ENCODE peak calls at places on chromosomes 1 and 21, in seven cellular contexts. A, O, W, L, T, X and C are unnamed samples.

GRCh38 chr1:227885135-227885647 is 62.5 kb downstream of the WNT9A start:
- DNase-seq in A (no peak), O (no peak), W (no peak), L (no peak), T (no peak), X (no peak), C (peak)

GRCh38 chr1:183097438-183098051 is 74.3 kb downstream of the LAMC1 start:
- DNase-seq in A (no peak), O (no peak), W (no peak), L (no peak), T (no peak), X (no peak), C (no peak)

GRCh38 chr1:168509875-168510594 is 33.8 kb downstream of the XCL2 start:
- DNase-seq in A (no peak), O (no peak), W (no peak), L (no peak), T (peak), X (no peak), C (no peak)

GRCh38 chr1:2019162-2019542 is at the start of gene GABRD:
- DNase-seq in A (no peak), O (no peak), W (no peak), L (peak), T (no peak), X (no peak), C (no peak)

GRCh38 chr1:36154765-36155559 is 998 bp upstream of the MAP7D1 start:
- DNase-seq in A (no peak), O (no peak), W (no peak), L (no peak), T (no peak), X (peak), C (no peak)

GRCh38 chr1:225909477-225909876 is 14.6 kb downstream of the PYCR2 start:
- DNase-seq in A (no peak), O (no peak), W (no peak), L (no peak), T (no peak), X (no peak), C (no peak)

GRCh38 chr1:212290608-212291007 is 5.4 kb downstream of the PPP2R5A start:
- DNase-seq in A (no peak), O (peak), W (no peak), L (no peak), T (no peak), X (no peak), C (no peak)

GRCh38 chr21:30227128-30227527 is 11.2 kb upstream of the CLDN8 start:
- DNase-seq in A (no peak), O (no peak), W (peak), L (no peak), T (no peak), X (no peak), C (no peak)

GRCh38 chr1:232227171-232227740 is 402.7 kb downstream of the SIPA1L2 start:
- DNase-seq in A (no peak), O (no peak), W (no peak), L (no peak), T (no peak), X (peak), C (no peak)

GRCh38 chr1:61079898-61080336 is 2.4 kb upstream of the NFIA start:
- DNase-seq in A (no peak), O (peak), W (peak), L (peak), T (no peak), X (peak), C (no peak)

GRCh38 chr21:26437326-26438009 is 135.6 kb downstream of the CYYR1 start:
- DNase-seq in A (no peak), O (no peak), W (no peak), L (peak), T (no peak), X (no peak), C (no peak)

GRCh38 chr1:228721407-228721806 is 13.9 kb upstream of the RHOU start:
- DNase-seq in A (no peak), O (no peak), W (peak), L (no peak), T (no peak), X (no peak), C (no peak)

GRCh38 chr1:41455479-41456271 is 28.8 kb downstream of the EDN2 start:
- DNase-seq in A (no peak), O (no peak), W (peak), L (peak), T (no peak), X (no peak), C (no peak)

GRCh38 chr1:84583648-84584047 is 9.4 kb upstream of the CTBS start:
- DNase-seq in A (no peak), O (no peak), W (no peak), L (no peak), T (no peak), X (no peak), C (no peak)

GRCh38 chr1:211876849-211877248 is 46.3 kb upstream of the LPGAT1 start:
- DNase-seq in A (no peak), O (no peak), W (no peak), L (no peak), T (no peak), X (no peak), C (no peak)

GRCh38 chr1:218426343-218426657 is 81.2 kb downstream of the TGFB2 start:
- DNase-seq in A (no peak), O (no peak), W (no peak), L (no peak), T (no peak), X (peak), C (no peak)